ENCODE peak calls at places on chromosome 12, in seven cellular contexts. L is breast epithelium, U is foreskin fibroblast, F is hepatocyte, R is astrocyte of the spinal cord, B is lower lobe of right lung, O is mammary epithelial cell. Y is an unnamed sample.

GRCh38 chr12:52074006-52074405 is 4.2 kb downstream of the ATG101 start:
- DNase-seq in L (no peak), U (peak), F (no peak), R (peak), B (peak), O (no peak), Y (no peak)

GRCh38 chr12:9076733-9077575 is 38.8 kb downstream of the A2M start:
- DNase-seq in L (no peak), U (no peak), F (no peak), R (no peak), B (no peak), O (no peak), Y (no peak)

GRCh38 chr12:3313066-3313465 is 177.9 kb upstream of the PRMT8 start:
- DNase-seq in L (no peak), U (peak), F (no peak), R (peak), B (no peak), O (peak), Y (no peak)

GRCh38 chr12:57727758-57728395 is 10.7 kb downstream of the AGAP2 start:
- DNase-seq in L (peak), U (no peak), F (no peak), R (no peak), B (no peak), O (no peak), Y (peak)

GRCh38 chr12:57793920-57794319 is 11.3 kb downstream of the TSFM start:
- DNase-seq in L (no peak), U (peak), F (no peak), R (peak), B (no peak), O (peak), Y (no peak)

GRCh38 chr12:96907681-96908163 is 665 bp downstream of the NEDD1 start:
- DNase-seq in L (no peak), U (peak), F (peak), R (peak), B (no peak), O (peak), Y (peak)

GRCh38 chr12:113227169-113227568 is 5.9 kb downstream of the TPCN1 start:
- DNase-seq in L (peak), U (no peak), F (no peak), R (no peak), B (no peak), O (no peak), Y (no peak)

GRCh38 chr12:72271741-72272661 is at the start of gene TRHDE:
- DNase-seq in L (no peak), U (peak), F (peak), R (peak), B (peak), O (peak), Y (peak)

GRCh38 chr12:124567673-124568373 is 411 bp upstream of the NCOR2 start:
- DNase-seq in L (peak), U (peak), F (peak), R (peak), B (peak), O (peak), Y (peak)

GRCh38 chr12:55682087-55682796 is 25.5 kb downstream of the ITGA7 start:
- DNase-seq in L (no peak), U (no peak), F (no peak), R (no peak), B (no peak), O (no peak), Y (no peak)

GRCh38 chr12:10718279-10718821 is 4.8 kb downstream of the YBX3 start:
- DNase-seq in L (no peak), U (peak), F (peak), R (peak), B (no peak), O (peak), Y (no peak)

GRCh38 chr12:109592195-109592904 is 18.8 kb downstream of the MVK start:
- DNase-seq in L (no peak), U (no peak), F (no peak), R (no peak), B (no peak), O (no peak), Y (no peak)

GRCh38 chr12:66014818-66015217 is 115.7 kb downstream of the LLPH start:
- DNase-seq in L (no peak), U (peak), F (no peak), R (peak), B (no peak), O (peak), Y (no peak)

GRCh38 chr12:42732908-42733411 is 143.4 kb upstream of the PRICKLE1 start:
- DNase-seq in L (no peak), U (peak), F (no peak), R (no peak), B (no peak), O (peak), Y (no peak)

GRCh38 chr12:104460973-104461693 is 4.4 kb downstream of the CHST11 start:
- DNase-seq in L (no peak), U (no peak), F (no peak), R (no peak), B (no peak), O (no peak), Y (no peak)

GRCh38 chr12:97181571-97182265 is 274.7 kb downstream of the NEDD1 start:
- DNase-seq in L (no peak), U (no peak), F (no peak), R (no peak), B (no peak), O (no peak), Y (no peak)

GRCh38 chr12:12705833-12706520 is 10.0 kb upstream of the GPR19 start:
- DNase-seq in L (no peak), U (no peak), F (no peak), R (no peak), B (no peak), O (no peak), Y (no peak)

GRCh38 chr12:108807996-108808725 is 49.2 kb downstream of the SSH1 start:
- DNase-seq in L (no peak), U (no peak), F (no peak), R (no peak), B (no peak), O (no peak), Y (no peak)

GRCh38 chr12:47346251-47347019 is 266.7 kb upstream of the AMIGO2 start:
- DNase-seq in L (no peak), U (no peak), F (peak), R (no peak), B (no peak), O (no peak), Y (no peak)

GRCh38 chr12:57145460-57146059 is 1.9 kb downstream of the LRP1-AS start:
- DNase-seq in L (no peak), U (no peak), F (no peak), R (no peak), B (no peak), O (no peak), Y (no peak)

GRCh38 chr12:33182485-33182884 is 257.1 kb downstream of the SYT10 start:
- DNase-seq in L (no peak), U (no peak), F (no peak), R (no peak), B (no peak), O (no peak), Y (no peak)

GRCh38 chr12:85350356-85350755 is 70.3 kb downstream of the ALX1 start:
- DNase-seq in L (no peak), U (no peak), F (no peak), R (no peak), B (no peak), O (no peak), Y (no peak)

GRCh38 chr12:70154960-70155589 is 88.2 kb upstream of the CNOT2 start:
- DNase-seq in L (no peak), U (no peak), F (no peak), R (peak), B (no peak), O (peak), Y (no peak)

GRCh38 chr12:53674977-53675700 is 744 bp downstream of the ATP5MC2 start:
- DNase-seq in L (no peak), U (no peak), F (no peak), R (no peak), B (no peak), O (no peak), Y (no peak)

GRCh38 chr12:116551952-116552749 is 7.0 kb upstream of the MAP1LC3B2 start:
- DNase-seq in L (no peak), U (peak), F (no peak), R (peak), B (no peak), O (peak), Y (no peak)

GRCh38 chr12:18749381-18749957 is 11.6 kb downstream of the CAPZA3 start:
- DNase-seq in L (no peak), U (peak), F (no peak), R (no peak), B (no peak), O (no peak), Y (no peak)

GRCh38 chr12:104930388-104931326 is 27.4 kb downstream of the SLC41A2 start:
- DNase-seq in L (no peak), U (peak), F (no peak), R (no peak), B (no peak), O (peak), Y (no peak)

GRCh38 chr12:49534806-49535278 is 4.0 kb upstream of the KCNH3 start:
- DNase-seq in L (no peak), U (no peak), F (peak), R (no peak), B (no peak), O (no peak), Y (no peak)

GRCh38 chr12:60494249-60494648 is 898.4 kb downstream of the SLC16A7 start:
- DNase-seq in L (no peak), U (peak), F (peak), R (peak), B (no peak), O (peak), Y (peak)

GRCh38 chr12:5884846-5885245 is 60.2 kb downstream of the ANO2 start:
- DNase-seq in L (no peak), U (no peak), F (no peak), R (no peak), B (no peak), O (no peak), Y (no peak)

GRCh38 chr12:5888816-5889315 is 56.2 kb downstream of the ANO2 start:
- DNase-seq in L (no peak), U (no peak), F (no peak), R (no peak), B (no peak), O (no peak), Y (no peak)

GRCh38 chr12:5887758-5888157 is 57.3 kb downstream of the ANO2 start:
- DNase-seq in L (no peak), U (no peak), F (no peak), R (no peak), B (no peak), O (no peak), Y (no peak)

GRCh38 chr12:5884285-5884684 is 60.8 kb downstream of the ANO2 start:
- DNase-seq in L (no peak), U (no peak), F (no peak), R (no peak), B (no peak), O (no peak), Y (no peak)

DNA sequence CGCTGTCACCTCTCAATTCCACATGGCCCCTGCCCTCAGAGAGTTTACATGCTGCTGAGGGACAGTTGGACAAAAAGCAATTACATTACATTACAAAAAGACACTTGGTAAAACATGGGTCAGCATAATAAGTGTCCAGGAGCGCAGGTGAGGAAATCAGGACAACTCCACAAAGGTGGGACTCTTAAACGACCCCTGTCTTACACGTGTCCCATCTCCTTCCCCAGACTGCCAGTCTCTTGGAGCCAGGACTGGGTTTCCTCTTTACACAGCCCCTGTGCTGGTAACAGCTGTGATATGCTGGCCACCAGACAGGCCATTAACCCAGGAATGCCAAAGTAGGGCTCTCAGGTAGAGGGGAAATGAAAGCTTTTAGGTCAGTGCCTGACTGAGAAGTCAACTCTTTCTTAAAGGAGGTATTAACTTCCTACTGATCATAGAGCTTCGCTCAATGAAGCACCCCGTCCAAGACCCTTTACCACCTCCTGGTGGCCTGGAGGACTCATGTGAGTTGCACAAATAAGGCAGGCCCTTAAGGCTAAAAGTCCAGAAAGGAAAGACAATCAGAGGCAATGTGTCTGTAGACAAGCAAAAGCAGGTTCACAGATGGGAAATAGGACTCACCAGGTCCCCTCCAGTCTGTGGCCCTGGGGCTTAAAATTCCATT is 55.5 kb downstream of the ANO2 start:
- DNase-seq in L (no peak), U (no peak), F (no peak), R (no peak), B (no peak), O (no peak), Y (no peak)
- TF ChIP-seq CTCF in L (no peak), U (no peak), F (no peak), R (no peak), B (no peak), O (no peak), Y (no peak)

GRCh38 chr12:69066420-69067373 is 133.7 kb upstream of the CPM start:
- DNase-seq in L (no peak), U (no peak), F (no peak), R (no peak), B (no peak), O (no peak), Y (no peak)
- TF ChIP-seq CTCF in L (no peak), U (no peak), F (no peak), R (no peak), B (no peak), O (no peak), Y (no peak)

GRCh38 chr12:24293549-24293948 is 344.1 kb upstream of the SOX5 start:
- DNase-seq in L (no peak), U (no peak), F (no peak), R (no peak), B (no peak), O (no peak), Y (no peak)
- TF ChIP-seq CTCF in L (no peak), U (no peak), F (no peak), R (no peak), B (no peak), O (no peak), Y (no peak)

GRCh38 chr12:6766651-6767300 is 613 bp downstream of the PTMS start:
- DNase-seq in L (peak), U (peak), F (peak), R (peak), B (peak), O (peak), Y (peak)

GRCh38 chr12:6764011-6764828 is 1.9 kb upstream of the PTMS start:
- DNase-seq in L (peak), U (peak), F (peak), R (peak), B (peak), O (peak), Y (peak)

GRCh38 chr12:6765634-6766581 is at the start of gene PTMS:
- DNase-seq in L (peak), U (peak), F (peak), R (peak), B (peak), O (peak), Y (peak)

GRCh38 chr12:6763380-6763779 is 2.8 kb upstream of the PTMS start:
- DNase-seq in L (no peak), U (no peak), F (no peak), R (no peak), B (no peak), O (no peak), Y (no peak)

DNA sequence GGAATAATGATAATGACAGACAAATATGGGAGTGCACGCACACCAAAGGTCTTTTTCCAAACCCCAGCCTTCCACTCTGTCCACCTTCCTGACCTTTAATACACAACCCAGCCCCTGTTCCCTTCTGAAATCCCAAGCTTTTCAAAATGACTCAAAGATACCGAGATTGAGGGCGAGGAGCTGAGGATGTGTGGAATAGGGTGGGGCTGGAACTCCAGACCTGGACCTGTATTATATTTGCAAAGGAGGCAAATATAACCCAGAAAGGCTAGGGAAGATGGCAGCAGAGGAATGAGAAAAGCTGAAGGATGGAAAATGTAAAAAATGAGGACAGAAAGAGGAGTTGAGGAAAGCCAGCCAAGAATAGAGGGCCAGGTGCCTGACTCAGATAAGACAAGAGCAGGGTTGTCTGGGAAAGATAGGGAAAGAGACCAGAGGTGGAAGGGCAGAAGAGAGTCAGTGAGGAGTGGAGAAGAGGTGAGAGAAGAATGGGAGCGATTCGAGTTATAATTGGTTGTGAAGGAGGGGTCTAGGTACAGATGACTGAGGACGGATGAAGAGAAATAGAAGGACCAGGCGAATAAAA is 1.0 kb upstream of the PTMS start:
- DNase-seq in L (no peak), U (no peak), F (no peak), R (peak), B (no peak), O (peak), Y (no peak)
- TF ChIP-seq CTCF in L (no peak), U (no peak), F (no peak), R (no peak), B (no peak), O (no peak), Y (no peak)

DNA sequence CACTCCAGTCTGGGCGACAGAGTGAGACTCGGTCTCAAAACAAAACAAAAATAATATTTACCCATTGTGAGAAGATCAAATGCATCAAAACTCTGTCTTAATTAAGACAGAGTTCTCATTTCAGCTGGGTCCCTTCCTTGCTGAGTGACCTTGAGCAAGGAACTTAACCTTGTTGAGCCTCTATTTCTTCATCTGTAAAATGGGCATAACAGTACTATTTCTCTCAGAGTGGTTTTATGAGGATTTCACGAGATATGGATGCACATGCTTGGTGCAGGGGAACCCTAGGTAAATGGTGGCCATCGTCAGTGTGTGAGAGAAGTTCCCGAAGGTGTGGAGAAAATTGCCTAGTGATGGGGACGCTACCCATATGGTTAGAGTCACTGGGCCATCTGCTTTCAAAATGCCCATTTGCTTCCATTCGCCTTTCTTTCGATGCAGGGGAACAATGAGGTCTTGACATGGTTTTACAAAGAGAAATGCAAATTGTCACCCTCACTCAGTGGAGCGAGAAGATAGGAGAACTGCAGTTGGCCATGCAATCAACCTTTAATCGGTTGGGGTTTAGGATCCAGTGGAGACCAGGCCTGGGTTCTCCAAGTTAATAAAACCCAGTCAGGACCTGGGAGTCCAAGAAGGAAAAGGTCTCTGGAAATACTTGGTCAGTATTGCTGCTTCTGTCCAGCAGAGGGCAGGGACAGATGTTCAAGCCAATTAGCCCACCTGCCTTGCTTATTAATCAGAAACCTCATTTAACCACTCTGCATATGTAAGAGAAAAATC is 37.1 kb downstream of the CFAP251 start:
- DNase-seq in L (no peak), U (peak), F (no peak), R (peak), B (no peak), O (peak), Y (no peak)
- TF ChIP-seq CTCF in L (no peak), U (peak), F (peak), R (peak), B (peak), O (peak), Y (peak)

GRCh38 chr12:5593998-5594397 is 162.1 kb downstream of the NTF3 start:
- DNase-seq in L (no peak), U (no peak), F (no peak), R (no peak), B (no peak), O (no peak), Y (no peak)
- TF ChIP-seq CTCF in L (no peak), U (no peak), F (no peak), R (no peak), B (no peak), O (no peak), Y (no peak)

DNA sequence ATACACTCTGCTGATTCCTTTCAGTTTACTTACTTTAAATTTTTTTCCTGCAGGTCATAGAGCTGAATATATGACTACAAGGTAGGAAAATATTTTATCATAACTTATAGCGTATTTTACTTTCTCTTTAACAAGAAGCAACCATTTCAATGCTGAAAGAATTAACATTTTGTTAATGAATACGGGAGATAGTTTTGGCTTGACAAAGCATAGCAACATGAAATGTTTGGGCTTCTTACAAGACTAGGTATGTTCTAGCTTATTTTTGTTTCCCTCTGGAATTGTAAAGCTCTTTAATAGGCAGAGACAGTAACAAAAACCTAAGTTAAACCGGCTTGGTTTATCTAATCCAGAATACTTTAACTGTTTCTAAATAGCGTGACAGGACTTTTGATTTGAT is 135.2 kb downstream of the KICS2 start:
- DNase-seq in L (no peak), U (no peak), F (no peak), R (no peak), B (no peak), O (no peak), Y (no peak)
- TF ChIP-seq CTCF in L (no peak), U (no peak), F (no peak), R (no peak), B (no peak), O (no peak), Y (no peak)

Y was measured in endothelial cell.